ENCODE peak calls at places on chromosomes 5 and 9, in ten cellular contexts. J is spleen, I is body of pancreas, P is IMR-90, H is ovary, L is GM12892, W is breast epithelium, O is prostate gland, Y is adrenal gland, V is A549. X is an unnamed sample.
A peak's percentile ranks its signal among the peaks of the same experiment; 100 is the strongest.

GRCh38 chr5:151703780-151704179 is 17.1 kb upstream of the SPARC start:
- DNase-seq in P (no peak), J (no peak), L (no peak), Y (no peak), V (no peak), O (no peak), H (no peak), W (no peak), I (no peak), X (no peak)

GRCh38 chr5:93062548-93062947 is 518.5 kb downstream of the NR2F1-AS1 start:
- DNase-seq in H (no peak), I (no peak), O (no peak), V (peak; percentile 23), L (no peak), W (no peak), P (no peak), Y (no peak), J (no peak), X (no peak)

GRCh38 chr5:42090162-42090561 is 165.1 kb downstream of the FBXO4 start:
- DNase-seq in O (no peak), Y (no peak), L (no peak), W (no peak), P (no peak), V (no peak), J (no peak), H (no peak), I (no peak), X (no peak)

GRCh38 chr5:169798438-169798837 is 161.4 kb downstream of the DOCK2 start:
- DNase-seq in Y (no peak), V (no peak), P (no peak), J (no peak), H (no peak), W (no peak), I (no peak), O (no peak), L (no peak), X (no peak)

GRCh38 chr5:55645304-55645703 is 66.8 kb downstream of the SLC38A9 start:
- DNase-seq in L (no peak), V (peak; percentile 36), O (no peak), P (peak; percentile 80), I (no peak), H (no peak), J (no peak), Y (no peak), W (no peak), X (no peak)

GRCh38 chr5:139287890-139288635 is 5.5 kb upstream of the MATR3 start:
- DNase-seq in Y (no peak), H (no peak), I (no peak), W (no peak), V (peak; percentile 50), P (no peak), J (no peak), L (no peak), O (no peak), X (no peak)

GRCh38 chr9:128274245-128274644 is 1.6 kb downstream of the GOLGA2 start:
- DNase-seq in W (no peak), I (no peak), O (no peak), J (no peak), P (no peak), L (no peak), V (no peak), Y (no peak), H (no peak), X (no peak)

GRCh38 chr5:88786789-88787188 is 96.2 kb downstream of the MEF2C start:
- DNase-seq in Y (no peak), J (no peak), V (no peak), W (no peak), H (no peak), O (no peak), P (no peak), L (no peak), I (no peak), X (no peak)

GRCh38 chr9:114505187-114506081 is at the start of gene WHRN:
- DNase-seq in W (peak; percentile 92), P (peak; percentile 76), J (peak; percentile 97), O (peak; percentile 95), H (peak; percentile 95), Y (peak; percentile 98), V (peak; percentile 84), I (peak; percentile 97), L (peak; percentile 76), X (peak; percentile 98)
- TF ChIP-seq POLR2A in W (no peak), P (peak; percentile 87), J (no peak), O (peak; percentile 87), H (peak; percentile 73), Y (peak; percentile 65), V (peak; percentile 47), I (peak; percentile 83), L (no peak), X (peak; percentile 68)

DNA sequence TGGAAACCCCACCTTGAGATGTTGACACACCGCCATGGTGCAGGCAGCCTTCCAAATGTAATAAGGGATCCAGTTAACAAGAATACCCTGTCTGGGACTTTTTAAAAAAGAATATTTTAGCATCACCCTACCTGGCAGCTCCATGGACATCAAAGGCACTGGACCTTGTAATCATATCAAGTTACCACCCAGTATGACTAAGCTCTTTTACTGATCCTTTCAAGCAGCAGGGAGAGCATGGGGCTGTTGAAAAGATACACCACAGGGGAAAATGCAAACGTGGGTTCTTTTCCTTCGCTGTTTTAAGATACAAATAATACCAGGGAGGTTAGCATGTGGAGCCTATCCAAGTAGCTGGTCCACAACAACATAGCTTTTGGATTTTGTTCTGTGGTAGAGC is 211.2 kb downstream of the SAXO1 start:
- DNase-seq in V (no peak), O (no peak), H (no peak), I (no peak), W (no peak), P (peak; percentile 52), Y (no peak), J (no peak), L (no peak), X (no peak)
- TF ChIP-seq POLR2A in V (no peak), O (no peak), H (no peak), I (no peak), W (no peak), P (no peak), Y (no peak), J (no peak), L (no peak), X (no peak)

GRCh38 chr9:136364942-136365774 is 1.6 kb upstream of the DNLZ start:
- DNase-seq in I (no peak), V (no peak), P (no peak), W (no peak), J (no peak), Y (no peak), H (no peak), O (no peak), L (no peak), X (no peak)

GRCh38 chr9:136363106-136363605 is 388 bp downstream of the DNLZ start:
- DNase-seq in H (peak; percentile 96), J (peak; percentile 98), L (peak; percentile 99), V (peak; percentile 95), P (peak; percentile 91), O (peak; percentile 95), W (peak; percentile 94), I (peak; percentile 98), Y (peak; percentile 98), X (peak; percentile 100)

GRCh38 chr9:136364369-136364748 is 815 bp upstream of the DNLZ start:
- DNase-seq in O (no peak), L (no peak), H (no peak), Y (no peak), P (no peak), J (peak; percentile 90), W (no peak), I (no peak), V (no peak), X (no peak)

GRCh38 chr9:136362450-136362784 is 1.1 kb downstream of the DNLZ start:
- DNase-seq in I (no peak), L (no peak), O (no peak), P (no peak), H (no peak), W (no peak), Y (no peak), V (no peak), J (peak; percentile 87), X (no peak)

GRCh38 chr9:136363606-136364368 is at the start of gene DNLZ:
- DNase-seq in V (peak; percentile 87), W (peak; percentile 77), J (peak; percentile 96), O (peak; percentile 72), Y (peak; percentile 88), L (peak; percentile 99), H (peak; percentile 80), I (peak; percentile 88), P (peak; percentile 76), X (peak; percentile 98)
- TF ChIP-seq POLR2A in V (peak; percentile 60), W (no peak), J (no peak), O (no peak), Y (no peak), L (peak; percentile 80), H (peak; percentile 33), I (peak; percentile 30), P (peak; percentile 48), X (peak; percentile 71)

DNA sequence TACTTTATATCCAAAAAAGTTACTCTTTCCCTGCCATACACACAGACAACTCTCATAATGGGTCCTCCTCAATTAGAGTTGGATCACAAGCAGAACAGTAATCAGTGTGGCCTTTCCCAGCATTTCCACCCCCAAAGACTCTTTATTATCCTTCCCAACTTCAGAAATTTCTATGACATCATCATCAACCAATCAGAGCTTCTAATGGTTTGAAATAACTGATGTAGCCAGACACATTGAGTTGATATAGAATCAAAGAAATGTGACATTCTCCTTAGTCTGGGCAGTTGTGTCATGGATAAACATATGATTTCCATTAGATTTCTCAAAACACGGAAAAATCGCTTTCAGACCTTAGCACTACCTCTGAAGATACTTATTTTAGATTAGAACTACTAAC is 75.7 kb upstream of the NFIB start:
- DNase-seq in I (no peak), Y (no peak), O (no peak), V (no peak), L (no peak), J (no peak), H (no peak), W (no peak), P (no peak), X (no peak)
- TF ChIP-seq POLR2A in I (no peak), Y (no peak), O (no peak), V (no peak), L (no peak), J (no peak), H (no peak), W (no peak), P (no peak), X (no peak)

GRCh38 chr9:124263800-124264426 is 6.2 kb downstream of the NEK6 start:
- DNase-seq in J (peak; percentile 74), L (no peak), P (no peak), V (no peak), W (no peak), Y (no peak), O (no peak), I (no peak), H (no peak), X (no peak)
- TF ChIP-seq POLR2A in J (no peak), L (peak; percentile 55), P (no peak), V (no peak), W (no peak), Y (no peak), O (no peak), I (no peak), H (no peak), X (no peak)

X was measured in H54.